ENCODE peak calls at places on chromosomes 3 and 15, in five cellular contexts. D, L, Y, M and X are unnamed samples. For H3K36me3, the result is how much of the 10 kb centered on the place peaks cover.

GRCh38 chr15:62021991-62022600 is 38.2 kb downstream of the VPS13C start:
- DNase-seq in D (no peak), L (no peak), Y (no peak), M (no peak), X (no peak)

GRCh38 chr15:69253156-69253555 is 45.6 kb upstream of the PAQR5 start:
- DNase-seq in D (no peak), L (no peak), Y (no peak), M (no peak), X (no peak)

GRCh38 chr15:74869726-74870407 is 3.3 kb downstream of the SCAMP2 start:
- DNase-seq in D (peak), L (peak), Y (peak), M (peak), X (no peak)

GRCh38 chr3:107574650-107575049 is 51.9 kb downstream of the BBX start:
- DNase-seq in D (no peak), L (no peak), Y (no peak), M (no peak), X (no peak)

GRCh38 chr15:72706266-72706665 is 20.3 kb downstream of the BBS4 start:
- DNase-seq in D (no peak), L (no peak), Y (no peak), M (no peak), X (no peak)

GRCh38 chr15:33720952-33721351 is 247.3 kb upstream of the CHRM5 start:
- DNase-seq in D (no peak), L (no peak), Y (no peak), M (no peak), X (no peak)

GRCh38 chr3:165522371-165522770 is 314.9 kb downstream of the BCHE start:
- DNase-seq in D (no peak), L (no peak), Y (no peak), M (no peak), X (no peak)

GRCh38 chr3:150309557-150309956 is 98.5 kb upstream of the TSC22D2 start:
- DNase-seq in D (no peak), L (no peak), Y (no peak), M (no peak), X (no peak)

GRCh38 chr15:71708052-71708432 is 102.3 kb upstream of the NR2E3 start:
- DNase-seq in D (no peak), L (peak), Y (no peak), M (no peak), X (no peak)

GRCh38 chr15:33031324-33031736 is 163.2 kb downstream of the FMN1 start:
- DNase-seq in D (no peak), L (no peak), Y (no peak), M (no peak), X (no peak)

GRCh38 chr3:157786618-157787017 is 283.4 kb upstream of the VEPH1 start:
- DNase-seq in D (no peak), L (no peak), Y (no peak), M (no peak), X (no peak)

GRCh38 chr15:56963719-56964118 is 45.3 kb downstream of the TCF12 start:
- DNase-seq in D (no peak), L (no peak), Y (no peak), M (no peak), X (no peak)

GRCh38 chr3:173945081-173945652 is 547.6 kb downstream of the NLGN1 start:
- DNase-seq in D (no peak), L (no peak), Y (no peak), M (no peak), X (no peak)

GRCh38 chr3:24149032-24149431 is 203.9 kb downstream of the NR1D2 start:
- DNase-seq in D (no peak), L (no peak), Y (no peak), M (no peak), X (no peak)

GRCh38 chr15:84819291-84819768 is 2.2 kb downstream of the ALPK3 start:
- DNase-seq in D (no peak), L (no peak), Y (no peak), M (no peak), X (no peak)

GRCh38 chr15:99053380-99054024 is 45.9 kb upstream of the PGPEP1L start:
- DNase-seq in D (no peak), L (no peak), Y (no peak), M (no peak), X (no peak)

GRCh38 chr3:137948400-137949072 is 61.4 kb upstream of the CLDN18 start:
- DNase-seq in D (no peak), L (no peak), Y (no peak), M (no peak), X (no peak)

GRCh38 chr15:67051088-67051659 is 14.2 kb upstream of the SMAD3 start:
- DNase-seq in D (no peak), L (no peak), Y (no peak), M (no peak), X (no peak)

GRCh38 chr3:52777127-52777958 is at the start of gene ITIH1:
- DNase-seq in D (peak), L (no peak), Y (no peak), M (peak), X (no peak)

GRCh38 chr3:67075295-67075694 is 77.2 kb downstream of the KBTBD8 start:
- DNase-seq in D (no peak), L (no peak), Y (no peak), M (no peak), X (no peak)

GRCh38 chr15:80712956-80713355 is 17.8 kb downstream of the ABHD17C start:
- DNase-seq in D (no peak), L (no peak), Y (no peak), M (no peak), X (no peak)

GRCh38 chr15:73957276-73957675 is 31.0 kb downstream of the LOXL1 start:
- DNase-seq in D (peak), L (no peak), Y (no peak), M (no peak), X (no peak)

GRCh38 chr15:73870700-73871408 is 2.5 kb upstream of the TBC1D21 start:
- DNase-seq in D (no peak), L (peak), Y (no peak), M (peak), X (peak)

GRCh38 chr3:71510485-71510884 is 73.0 kb downstream of the FOXP1 start:
- DNase-seq in D (no peak), L (no peak), Y (no peak), M (no peak), X (no peak)

GRCh38 chr3:33883538-33884203 is 85.2 kb downstream of the PDCD6IP start:
- DNase-seq in D (no peak), L (no peak), Y (peak), M (no peak), X (no peak)

GRCh38 chr3:188697127-188697526 is 474.6 kb upstream of the TPRG1 start:
- DNase-seq in D (no peak), L (no peak), Y (no peak), M (no peak), X (no peak)
- TF ChIP-seq EP300 in D (no peak), L (no peak), Y (no peak), M (no peak), X (no peak)

GRCh38 chr3:129182390-129183180 is 1.1 kb downstream of the CNBP start:
- DNase-seq in D (no peak), L (peak), Y (no peak), M (no peak), X (no peak)
- TF ChIP-seq POLR2A in D (no peak), L (no peak), Y (no peak), M (no peak), X (no peak)

GRCh38 chr3:12904951-12905315 is 63.6 kb upstream of the RPL32 start:
- DNase-seq in D (no peak), L (no peak), Y (no peak), M (no peak), X (no peak)

GRCh38 chr3:12905316-12906071 is 64.1 kb upstream of the RPL32 start:
- DNase-seq in D (no peak), L (no peak), Y (no peak), M (no peak), X (no peak)

GRCh38 chr3:12906916-12907290 is 65.5 kb upstream of the RPL32 start:
- DNase-seq in D (no peak), L (no peak), Y (no peak), M (no peak), X (no peak)

GRCh38 chr3:12907296-12907695 is 65.9 kb upstream of the RPL32 start:
- DNase-seq in D (no peak), L (no peak), Y (no peak), M (no peak), X (no peak)

DNA sequence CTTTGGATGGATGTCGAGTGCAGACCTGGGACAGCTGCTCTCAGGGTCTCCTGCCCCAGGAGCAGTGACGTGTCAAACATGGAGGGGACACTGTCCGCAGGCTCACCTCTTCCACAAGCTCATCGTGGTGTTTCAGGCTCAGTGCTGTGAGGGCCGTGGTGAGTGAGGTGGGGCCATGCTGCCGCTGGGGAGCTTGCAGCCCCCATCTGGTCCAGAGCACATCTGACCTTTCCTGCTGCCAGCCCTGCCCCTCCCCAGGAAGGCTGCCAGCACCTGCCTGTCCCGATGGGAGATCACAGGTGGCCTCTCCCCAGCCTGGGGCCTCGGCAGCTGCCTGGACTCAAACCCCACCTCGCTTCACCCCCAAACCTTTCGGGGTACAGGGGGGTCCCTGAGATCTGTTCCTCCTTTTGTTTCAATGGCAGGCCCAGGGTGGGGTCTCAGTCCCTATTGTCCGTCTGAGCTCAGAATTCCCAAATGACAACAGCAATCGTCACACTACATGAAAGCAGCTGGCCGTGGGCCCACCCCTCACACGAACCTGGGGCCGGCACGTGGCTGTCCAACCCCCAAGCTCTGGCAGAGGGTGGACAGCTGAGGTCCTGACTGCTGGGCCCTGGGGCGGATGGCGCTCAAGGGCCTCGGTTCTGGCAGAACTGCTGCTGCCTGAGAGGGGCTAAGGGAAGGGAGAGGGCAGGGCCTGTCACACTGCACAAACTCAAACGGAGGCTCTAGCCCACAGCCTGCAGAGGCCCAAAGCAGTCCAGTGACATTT is 65.0 kb upstream of the RPL32 start:
- DNase-seq in D (no peak), L (no peak), Y (no peak), M (no peak), X (no peak)
- H3K36me3 ChIP-seq in D (half or more), L (under half), Y (half or more), M (half or more), X (under half)

GRCh38 chr15:38883987-38884386 is 319.4 kb upstream of the RASGRP1 start:
- DNase-seq in D (no peak), L (no peak), Y (no peak), M (no peak), X (no peak)

GRCh38 chr15:38888701-38889154 is 324.1 kb upstream of the RASGRP1 start:
- DNase-seq in D (no peak), L (no peak), Y (no peak), M (no peak), X (peak)

GRCh38 chr15:38885001-38885400 is 320.4 kb upstream of the RASGRP1 start:
- DNase-seq in D (no peak), L (no peak), Y (no peak), M (no peak), X (no peak)

GRCh38 chr15:38885477-38885952 is 320.9 kb upstream of the RASGRP1 start:
- DNase-seq in D (no peak), L (no peak), Y (no peak), M (no peak), X (no peak)

DNA sequence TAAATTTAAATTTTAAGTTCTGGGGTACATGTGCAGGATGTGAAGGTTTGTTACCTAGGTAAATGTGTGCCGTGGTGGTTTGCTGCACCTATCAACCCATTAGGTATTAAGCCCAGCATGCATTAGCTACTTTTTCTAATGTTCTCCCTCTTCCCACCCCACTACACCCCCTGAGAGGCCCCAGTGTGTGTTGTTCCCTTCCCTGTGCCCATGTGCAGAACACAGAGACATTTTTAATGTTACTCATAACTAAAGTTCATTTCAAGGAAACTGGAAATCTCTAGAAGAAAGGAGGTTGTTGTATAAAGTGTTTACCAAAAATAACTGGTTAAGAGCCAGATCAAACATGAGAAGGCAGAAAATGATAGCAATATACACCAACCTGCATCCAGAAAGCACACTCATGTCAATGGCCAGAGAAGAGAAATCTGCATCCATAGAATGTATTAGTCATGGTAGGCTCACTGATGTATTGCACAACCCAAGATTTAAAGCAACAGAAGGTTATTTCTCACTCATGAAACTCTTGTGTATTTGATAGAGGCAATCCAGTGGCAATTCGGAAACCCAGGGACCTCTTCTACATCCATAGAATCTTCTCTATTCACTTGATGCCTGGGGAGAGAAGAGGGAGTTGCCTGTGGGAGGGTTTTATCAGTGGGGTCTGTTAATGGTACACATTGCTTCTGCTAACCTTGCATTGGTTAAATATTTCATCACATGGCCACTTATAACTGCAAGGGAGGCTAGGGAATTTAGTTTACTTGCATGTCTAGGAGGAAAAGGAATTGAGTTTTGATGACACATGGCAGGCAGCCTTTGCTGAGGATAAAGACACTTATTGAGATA is 321.9 kb upstream of the RASGRP1 start:
- DNase-seq in D (no peak), L (no peak), Y (no peak), M (no peak), X (no peak)
- TF ChIP-seq EP300 in D (no peak), L (no peak), Y (no peak), M (no peak), X (no peak)

GRCh38 chr15:91853968-91854943 is 748 bp downstream of the SLCO3A1 start:
- DNase-seq in D (peak), L (peak), Y (no peak), M (peak), X (peak)

GRCh38 chr15:91855684-91856553 is 2.4 kb downstream of the SLCO3A1 start:
- DNase-seq in D (no peak), L (peak), Y (no peak), M (peak), X (no peak)

GRCh38 chr15:91852741-91853500 is 587 bp upstream of the SLCO3A1 start:
- DNase-seq in D (peak), L (peak), Y (peak), M (peak), X (peak)

GRCh38 chr15:91855241-91855640 is 1.7 kb downstream of the SLCO3A1 start:
- DNase-seq in D (no peak), L (no peak), Y (no peak), M (no peak), X (no peak)

DNA sequence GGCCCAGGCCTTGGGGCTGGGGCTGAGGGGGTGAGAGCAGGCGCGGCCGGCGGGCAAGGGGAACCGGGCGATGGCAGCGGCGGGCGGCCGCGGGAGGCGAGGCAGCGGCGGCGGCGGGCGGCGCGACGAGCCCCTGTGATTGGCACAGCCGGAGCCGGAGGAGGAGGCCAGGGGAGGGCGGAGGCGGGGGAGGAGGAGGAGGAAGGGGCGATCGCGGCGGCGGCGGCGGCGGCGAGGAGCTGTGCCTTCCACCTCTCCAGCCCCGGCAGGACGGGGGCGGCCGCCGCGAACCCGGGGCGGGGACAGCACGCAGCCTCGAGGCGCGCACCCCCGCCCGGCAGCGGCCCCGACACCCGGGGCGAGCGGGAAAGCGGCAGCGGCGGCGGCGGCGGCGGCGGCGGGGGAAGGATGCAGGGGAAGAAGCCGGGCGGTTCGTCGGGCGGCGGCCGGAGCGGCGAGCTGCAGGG is at the start of gene SLCO3A1:
- DNase-seq in D (peak), L (peak), Y (peak), M (peak), X (peak)
- TF ChIP-seq POLR2A in D (no peak), L (no peak), Y (peak), M (no peak), X (no peak)